ENCODE peak calls at places on chromosomes 13 and 19, in ten cellular contexts. O is osteocyte; D is DMS79; M is cardiac fibroblast; G is naive thymus-derived CD8-positive, alpha-beta T cell; X is M059J; I is tibial nerve; F is T-helper 17 cell; Y is HCEC 1CT; P is psoas muscle. T is an unnamed sample.

GRCh38 chr19:45999653-46000121 is 4.4 kb downstream of the CCDC61 start:
- DNase-seq in O (no peak), D (no peak), M (peak; percentile 21), G (no peak), X (no peak), I (no peak), F (no peak), Y (no peak), P (peak; percentile 68), T (no peak)

GRCh38 chr13:83940742-83941141 is 58.5 kb upstream of the SLITRK1 start:
- DNase-seq in O (no peak), D (no peak), M (peak; percentile 4), G (no peak), X (no peak), I (no peak), F (no peak), Y (peak; percentile 74), P (no peak), T (no peak)

GRCh38 chr13:112335135-112335534 is 41.0 kb upstream of the SPACA7 start:
- DNase-seq in O (no peak), D (no peak), M (no peak), G (no peak), X (no peak), I (no peak), F (no peak), Y (no peak), P (no peak), T (no peak)

GRCh38 chr13:73075546-73075945 is 16.7 kb downstream of the KLF5 start:
- DNase-seq in O (no peak), D (no peak), M (no peak), G (no peak), X (no peak), I (no peak), F (no peak), Y (no peak), P (no peak), T (no peak)

GRCh38 chr13:33784738-33785137 is 33.2 kb upstream of the RFC3 start:
- DNase-seq in O (no peak), D (no peak), M (no peak), G (no peak), X (no peak), I (no peak), F (no peak), Y (no peak), P (no peak), T (no peak)

GRCh38 chr13:31022491-31022890 is 90.0 kb downstream of the TEX26 start:
- DNase-seq in O (no peak), D (no peak), M (no peak), G (no peak), X (no peak), I (no peak), F (no peak), Y (no peak), P (no peak), T (no peak)

GRCh38 chr13:51154029-51154555 is 43.0 kb upstream of the C13orf42 start:
- DNase-seq in O (peak; percentile 19), D (no peak), M (peak; percentile 38), G (no peak), X (peak; percentile 80), I (no peak), F (no peak), Y (peak; percentile 63), P (no peak), T (no peak)

GRCh38 chr13:86269511-86269910 is 470.3 kb upstream of the SLITRK6 start:
- DNase-seq in O (no peak), D (no peak), M (no peak), G (no peak), X (no peak), I (no peak), F (no peak), Y (no peak), P (no peak), T (no peak)

GRCh38 chr19:21677696-21678418 is 89.5 kb downstream of the ZNF100 start:
- DNase-seq in O (no peak), D (no peak), M (no peak), G (peak; percentile 2), X (no peak), I (no peak), F (no peak), Y (no peak), P (no peak), T (no peak)

GRCh38 chr13:113451951-113452421 is 1.3 kb downstream of the ADPRHL1 start:
- DNase-seq in O (no peak), D (no peak), M (peak; percentile 23), G (no peak), X (no peak), I (no peak), F (no peak), Y (no peak), P (peak; percentile 82), T (no peak)

GRCh38 chr13:23801141-23801540 is 88.1 kb downstream of the MIPEP start:
- DNase-seq in O (no peak), D (no peak), M (no peak), G (no peak), X (no peak), I (no peak), F (no peak), Y (no peak), P (no peak), T (no peak)

GRCh38 chr13:30172593-30173300 is 134.6 kb downstream of the KATNAL1 start:
- DNase-seq in O (no peak), D (no peak), M (no peak), G (no peak), X (no peak), I (no peak), F (no peak), Y (no peak), P (no peak), T (no peak)

GRCh38 chr19:13906525-13906904 is 514 bp downstream of the CC2D1A start:
- DNase-seq in O (no peak), D (no peak), M (no peak), G (no peak), X (no peak), I (no peak), F (peak; percentile 21), Y (no peak), P (no peak), T (no peak)

GRCh38 chr19:48403606-48404005 is 10.1 kb downstream of the GRIN2D start:
- DNase-seq in O (no peak), D (no peak), M (peak; percentile 75), G (peak; percentile 49), X (peak; percentile 74), I (no peak), F (no peak), Y (peak; percentile 61), P (no peak), T (peak; percentile 24)

GRCh38 chr19:38841787-38842438 is 7.9 kb downstream of the HNRNPL start:
- DNase-seq in O (no peak), D (no peak), M (no peak), G (peak; percentile 77), X (no peak), I (no peak), F (peak; percentile 68), Y (no peak), P (peak; percentile 38), T (no peak)

GRCh38 chr19:4365341-4365740 is 22.0 kb downstream of the MPND start:
- DNase-seq in O (no peak), D (no peak), M (no peak), G (no peak), X (no peak), I (no peak), F (no peak), Y (no peak), P (no peak), T (no peak)

GRCh38 chr19:44703336-44704078 is 4.6 kb downstream of the CEACAM16 start:
- DNase-seq in O (no peak), D (no peak), M (no peak), G (no peak), X (no peak), I (no peak), F (no peak), Y (no peak), P (no peak), T (no peak)

GRCh38 chr19:13537454-13537853 is 31.2 kb upstream of the CACNA1A start:
- DNase-seq in O (no peak), D (peak; percentile 45), M (no peak), G (no peak), X (no peak), I (no peak), F (no peak), Y (no peak), P (no peak), T (no peak)

GRCh38 chr19:38057954-38058690 is 151.1 kb downstream of the SIPA1L3 start:
- DNase-seq in O (no peak), D (peak; percentile 91), M (no peak), G (no peak), X (no peak), I (no peak), F (no peak), Y (no peak), P (no peak), T (peak; percentile 60)

GRCh38 chr19:38647368-38647965 is at the start of gene ACTN4:
- DNase-seq in O (peak; percentile 100), D (peak; percentile 90), M (peak; percentile 98), G (peak; percentile 99), X (peak; percentile 94), I (peak; percentile 98), F (peak; percentile 100), Y (peak; percentile 95), P (peak; percentile 100), T (peak; percentile 96)

GRCh38 chr19:10725415-10725814 is 7.5 kb downstream of the DNM2 start:
- DNase-seq in O (no peak), D (no peak), M (no peak), G (no peak), X (no peak), I (no peak), F (no peak), Y (no peak), P (no peak), T (no peak)

GRCh38 chr13:30126903-30127428 is 180.4 kb downstream of the KATNAL1 start:
- DNase-seq in O (no peak), D (no peak), M (no peak), G (no peak), X (peak; percentile 53), I (no peak), F (no peak), Y (no peak), P (no peak), T (no peak)

GRCh38 chr13:24225930-24226329 is 65.4 kb downstream of the SPATA13 start:
- DNase-seq in O (no peak), D (no peak), M (no peak), G (no peak), X (no peak), I (no peak), F (no peak), Y (no peak), P (no peak), T (no peak)

GRCh38 chr13:110880627-110881026 is 34.2 kb downstream of the ANKRD10 start:
- DNase-seq in O (no peak), D (no peak), M (no peak), G (no peak), X (no peak), I (no peak), F (no peak), Y (no peak), P (no peak), T (no peak)

GRCh38 chr19:40959338-40959737 is 31.7 kb upstream of the CYP2B6 start:
- DNase-seq in O (no peak), D (no peak), M (no peak), G (no peak), X (no peak), I (no peak), F (no peak), Y (no peak), P (no peak), T (no peak)

GRCh38 chr13:98619556-98619955 is 42.6 kb upstream of the STK24 start:
- DNase-seq in O (peak; percentile 32), D (no peak), M (no peak), G (no peak), X (no peak), I (no peak), F (no peak), Y (no peak), P (no peak), T (no peak)

GRCh38 chr13:24502567-24503375 is 9.8 kb downstream of the PARP4 start:
- DNase-seq in O (no peak), D (no peak), M (peak; percentile 45), G (no peak), X (peak; percentile 89), I (no peak), F (no peak), Y (peak; percentile 54), P (no peak), T (no peak)

GRCh38 chr13:101115762-101116161 is 300.5 kb downstream of the NALCN start:
- DNase-seq in O (no peak), D (no peak), M (peak; percentile 1), G (no peak), X (no peak), I (no peak), F (no peak), Y (peak; percentile 3), P (no peak), T (no peak)